ENCODE peak calls at places on chromosomes 3 and 15, in seven cellular contexts. One of them, this sample, is unnamed.

GRCh38 chr15:81296673-81297072 is 27.3 kb downstream of the STARD5 start:
- DNase-seq in NB4: peak
- DNase-seq in EL: no peak
- DNase-seq in H7: no peak
- DNase-seq in pulmonary artery endothelial cell: no peak
- DNase-seq in NCI-H2081: peak
- DNase-seq in lung microvascular endothelial cell: peak
- DNase-seq in this sample: peak

GRCh38 chr15:80779658-80780415 is 667 bp downstream of the CEMIP start:
- DNase-seq in NB4: no peak
- DNase-seq in EL: peak
- DNase-seq in H7: peak
- DNase-seq in pulmonary artery endothelial cell: no peak
- DNase-seq in NCI-H2081: peak
- DNase-seq in lung microvascular endothelial cell: peak
- DNase-seq in this sample: peak

GRCh38 chr15:33278816-33279612 is 31.8 kb upstream of the RYR3 start:
- DNase-seq in NB4: peak
- DNase-seq in EL: peak
- DNase-seq in H7: no peak
- DNase-seq in pulmonary artery endothelial cell: peak
- DNase-seq in NCI-H2081: no peak
- DNase-seq in lung microvascular endothelial cell: peak
- DNase-seq in this sample: no peak

GRCh38 chr3:193872265-193872753 is 263.6 kb upstream of the HES1 start:
- DNase-seq in NB4: peak
- DNase-seq in EL: peak
- DNase-seq in H7: no peak
- DNase-seq in pulmonary artery endothelial cell: no peak
- DNase-seq in NCI-H2081: no peak
- DNase-seq in lung microvascular endothelial cell: peak
- DNase-seq in this sample: peak

GRCh38 chr3:89565098-89565497 is 457.7 kb downstream of the EPHA3 start:
- DNase-seq in NB4: no peak
- DNase-seq in EL: no peak
- DNase-seq in H7: no peak
- DNase-seq in pulmonary artery endothelial cell: no peak
- DNase-seq in NCI-H2081: no peak
- DNase-seq in lung microvascular endothelial cell: no peak
- DNase-seq in this sample: no peak

GRCh38 chr3:158479051-158479450 is 91.9 kb upstream of the MLF1 start:
- DNase-seq in NB4: no peak
- DNase-seq in EL: no peak
- DNase-seq in H7: no peak
- DNase-seq in pulmonary artery endothelial cell: no peak
- DNase-seq in NCI-H2081: no peak
- DNase-seq in lung microvascular endothelial cell: no peak
- DNase-seq in this sample: no peak

GRCh38 chr3:172094621-172095557 is 55.5 kb downstream of the FNDC3B start:
- DNase-seq in NB4: no peak
- DNase-seq in EL: peak
- DNase-seq in H7: no peak
- DNase-seq in pulmonary artery endothelial cell: no peak
- DNase-seq in NCI-H2081: no peak
- DNase-seq in lung microvascular endothelial cell: peak
- DNase-seq in this sample: no peak

GRCh38 chr3:128498901-128499530 is 6.0 kb upstream of the GATA2 start:
- DNase-seq in NB4: no peak
- DNase-seq in EL: no peak
- DNase-seq in H7: no peak
- DNase-seq in pulmonary artery endothelial cell: no peak
- DNase-seq in NCI-H2081: no peak
- DNase-seq in lung microvascular endothelial cell: peak
- DNase-seq in this sample: no peak

GRCh38 chr3:159928071-159928491 is 60.6 kb upstream of the IL12A start:
- DNase-seq in NB4: no peak
- DNase-seq in EL: peak
- DNase-seq in H7: no peak
- DNase-seq in pulmonary artery endothelial cell: no peak
- DNase-seq in NCI-H2081: no peak
- DNase-seq in lung microvascular endothelial cell: peak
- DNase-seq in this sample: no peak

GRCh38 chr3:15272431-15273196 is 59.8 kb downstream of the SH3BP5 start:
- DNase-seq in NB4: no peak
- DNase-seq in EL: no peak
- DNase-seq in H7: peak
- DNase-seq in pulmonary artery endothelial cell: no peak
- DNase-seq in NCI-H2081: no peak
- DNase-seq in lung microvascular endothelial cell: no peak
- DNase-seq in this sample: no peak

GRCh38 chr3:99639579-99639978 is 1.2 kb downstream of the COL8A1 start:
- DNase-seq in NB4: peak
- DNase-seq in EL: peak
- DNase-seq in H7: no peak
- DNase-seq in pulmonary artery endothelial cell: no peak
- DNase-seq in NCI-H2081: no peak
- DNase-seq in lung microvascular endothelial cell: no peak
- DNase-seq in this sample: no peak

GRCh38 chr3:118304557-118304956 is 730.1 kb downstream of the IGSF11 start:
- DNase-seq in NB4: no peak
- DNase-seq in EL: no peak
- DNase-seq in H7: no peak
- DNase-seq in pulmonary artery endothelial cell: no peak
- DNase-seq in NCI-H2081: no peak
- DNase-seq in lung microvascular endothelial cell: no peak
- DNase-seq in this sample: no peak

GRCh38 chr3:13258280-13258679 is 161.8 kb downstream of the NUP210 start:
- DNase-seq in NB4: no peak
- DNase-seq in EL: no peak
- DNase-seq in H7: no peak
- DNase-seq in pulmonary artery endothelial cell: no peak
- DNase-seq in NCI-H2081: no peak
- DNase-seq in lung microvascular endothelial cell: no peak
- DNase-seq in this sample: no peak

GRCh38 chr15:76930831-76931396 is 635 bp upstream of the RCN2 start:
- DNase-seq in NB4: no peak
- DNase-seq in EL: no peak
- DNase-seq in H7: no peak
- DNase-seq in pulmonary artery endothelial cell: no peak
- DNase-seq in NCI-H2081: no peak
- DNase-seq in lung microvascular endothelial cell: no peak
- DNase-seq in this sample: no peak

GRCh38 chr3:141287326-141287725 is 55.7 kb downstream of the PXYLP1 start:
- DNase-seq in NB4: no peak
- DNase-seq in EL: no peak
- DNase-seq in H7: no peak
- DNase-seq in pulmonary artery endothelial cell: no peak
- DNase-seq in NCI-H2081: no peak
- DNase-seq in lung microvascular endothelial cell: no peak
- DNase-seq in this sample: no peak

This sample was measured in dermis microvascular lymphatic vessel endothelial cell.